ENCODE peak calls at places on chromosomes 2 and 18, in six cellular contexts. O is heart right ventricle, D is AG04449, J is GM23338, Z is tibial artery, R is RWPE1. C is an unnamed sample.

GRCh38 chr2:943821-944220 is 6.8 kb upstream of the SNTG2 start:
- DNase-seq in O (no peak), D (no peak), J (no peak), Z (no peak), R (no peak), C (no peak)

GRCh38 chr2:157426477-157426994 is 17.4 kb downstream of the CYTIP start:
- DNase-seq in O (no peak), D (no peak), J (no peak), Z (no peak), R (no peak), C (no peak)

GRCh38 chr2:170660406-170660805 is 54.7 kb upstream of the SP5 start:
- DNase-seq in O (no peak), D (peak; percentile 2), J (no peak), Z (no peak), R (no peak), C (no peak)

GRCh38 chr18:40882468-40882867 is 1072.6 kb upstream of the PIK3C3 start:
- DNase-seq in O (no peak), D (no peak), J (no peak), Z (no peak), R (no peak), C (no peak)

GRCh38 chr2:17936599-17936998 is 58.1 kb downstream of the KCNS3 start:
- DNase-seq in O (no peak), D (no peak), J (no peak), Z (no peak), R (no peak), C (no peak)

GRCh38 chr2:12270876-12271588 is 445.7 kb upstream of the TRIB2 start:
- DNase-seq in O (no peak), D (no peak), J (no peak), Z (no peak), R (no peak), C (no peak)

GRCh38 chr2:210503622-210504300 is 27.2 kb upstream of the LANCL1 start:
- DNase-seq in O (no peak), D (no peak), J (peak; percentile 3), Z (no peak), R (no peak), C (no peak)

GRCh38 chr2:235105821-235106359 is 154.1 kb downstream of the SH3BP4 start:
- DNase-seq in O (no peak), D (no peak), J (no peak), Z (no peak), R (no peak), C (no peak)

GRCh38 chr2:216151313-216152030 is 42.3 kb downstream of the XRCC5 start:
- DNase-seq in O (no peak), D (no peak), J (no peak), Z (no peak), R (no peak), C (no peak)

GRCh38 chr18:44859263-44859662 is 178.6 kb downstream of the SETBP1 start:
- DNase-seq in O (no peak), D (no peak), J (no peak), Z (no peak), R (no peak), C (peak; percentile 2)

GRCh38 chr2:29164101-29164846 is 49.1 kb downstream of the CLIP4 start:
- DNase-seq in O (no peak), D (no peak), J (no peak), Z (no peak), R (no peak), C (no peak)

DNA sequence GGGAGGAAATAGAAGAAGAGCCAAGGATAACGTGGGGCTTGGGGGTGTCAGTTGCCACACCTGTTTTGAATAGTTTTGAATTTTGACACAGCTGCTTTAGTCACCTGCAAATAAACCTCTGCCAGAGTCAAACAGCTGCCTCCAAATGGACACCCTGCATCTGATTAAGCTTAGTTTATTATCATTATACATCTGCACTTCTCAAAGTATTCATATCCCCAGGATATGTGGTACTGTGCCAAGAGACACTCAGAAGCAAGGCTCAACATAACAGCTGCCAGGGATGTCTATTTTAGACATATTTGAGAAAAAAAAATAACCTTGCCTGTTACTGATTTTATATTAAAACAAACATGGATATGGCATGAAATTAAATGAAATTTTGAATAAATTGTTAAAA is 122.5 kb upstream of the WDR75 start:
- DNase-seq in O (no peak), D (no peak), J (no peak), Z (no peak), R (no peak), C (no peak)
- TF ChIP-seq CTCF in O (no peak), D (no peak), J (no peak), Z (no peak), R (no peak), C (no peak)

GRCh38 chr2:231785413-231785812 is 832 bp upstream of the COPS7B start:
- DNase-seq in O (no peak), D (no peak), J (no peak), Z (no peak), R (no peak), C (no peak)

GRCh38 chr2:231786177-231786916 is at the start of gene COPS7B:
- DNase-seq in O (peak; percentile 77), D (no peak), J (peak; percentile 96), Z (peak; percentile 62), R (peak; percentile 68), C (peak; percentile 86)

GRCh38 chr2:231791107-231791506 is 4.9 kb downstream of the COPS7B start:
- DNase-seq in O (no peak), D (no peak), J (no peak), Z (no peak), R (no peak), C (no peak)

GRCh38 chr2:231785822-231786176 is 446 bp upstream of the COPS7B start:
- DNase-seq in O (no peak), D (no peak), J (no peak), Z (no peak), R (no peak), C (no peak)

DNA sequence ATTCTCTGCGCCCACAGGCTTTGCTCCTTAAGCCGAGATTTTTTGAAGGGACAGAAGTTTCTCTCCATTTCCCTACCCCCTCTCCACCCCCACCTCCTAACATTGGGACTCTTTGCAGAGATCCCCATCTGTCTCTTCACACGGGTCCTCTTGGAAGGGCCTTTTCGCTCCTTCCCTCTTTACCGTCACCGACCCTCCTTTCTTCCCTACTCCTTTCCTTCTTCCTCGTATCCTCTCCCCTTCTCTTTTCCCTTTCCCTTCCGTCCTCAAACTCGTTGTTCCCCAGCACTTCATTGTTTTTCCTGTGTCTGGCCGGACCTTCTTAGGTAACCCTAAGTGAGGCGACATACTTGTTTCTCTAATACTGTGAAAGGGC is 660 bp downstream of the COPS7B start:
- DNase-seq in O (no peak), D (no peak), J (no peak), Z (no peak), R (no peak), C (no peak)
- TF ChIP-seq CTCF in O (no peak), D (no peak), J (no peak), Z (no peak), R (peak; percentile 18), C (peak; percentile 1)

DNA sequence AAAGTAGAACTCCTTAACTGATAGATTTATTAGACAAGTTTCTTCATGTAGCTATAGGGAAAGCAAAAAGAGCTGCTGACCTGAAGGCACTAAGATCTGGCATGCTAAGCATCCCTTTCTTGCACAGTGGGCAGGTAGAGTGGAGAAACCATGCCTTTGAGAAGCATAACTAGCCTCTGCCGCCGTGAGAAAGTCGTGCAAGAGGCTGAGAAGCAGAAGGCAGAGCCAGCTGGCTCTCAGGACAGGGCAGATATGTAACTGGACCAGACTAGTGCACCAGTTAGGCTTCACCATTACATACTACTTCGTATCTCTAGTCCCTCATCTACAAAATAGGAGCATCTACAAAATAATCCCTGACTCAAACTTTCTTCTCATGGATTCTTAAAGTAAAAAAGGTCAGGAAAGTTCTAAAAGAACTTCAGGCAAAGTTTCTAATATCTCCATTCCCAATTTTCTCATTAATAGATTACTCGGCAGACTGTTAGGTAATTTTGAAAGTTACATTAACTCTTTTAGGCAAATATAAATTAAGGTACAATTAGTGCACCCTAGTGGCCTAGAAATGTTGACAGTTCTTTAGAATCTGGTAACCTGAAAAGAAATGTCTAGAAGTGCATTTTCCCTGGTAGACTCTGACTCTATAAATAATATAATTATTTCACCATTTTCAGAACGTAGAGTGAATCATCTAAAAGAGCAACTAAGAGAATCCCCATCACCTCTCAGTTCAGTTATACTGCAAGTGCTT is 10.3 kb downstream of the ERBB4 start:
- DNase-seq in O (peak; percentile 12), D (no peak), J (no peak), Z (no peak), R (no peak), C (no peak)
- TF ChIP-seq CTCF in O (no peak), D (no peak), J (peak; percentile 34), Z (no peak), R (no peak), C (peak; percentile 33)

DNA sequence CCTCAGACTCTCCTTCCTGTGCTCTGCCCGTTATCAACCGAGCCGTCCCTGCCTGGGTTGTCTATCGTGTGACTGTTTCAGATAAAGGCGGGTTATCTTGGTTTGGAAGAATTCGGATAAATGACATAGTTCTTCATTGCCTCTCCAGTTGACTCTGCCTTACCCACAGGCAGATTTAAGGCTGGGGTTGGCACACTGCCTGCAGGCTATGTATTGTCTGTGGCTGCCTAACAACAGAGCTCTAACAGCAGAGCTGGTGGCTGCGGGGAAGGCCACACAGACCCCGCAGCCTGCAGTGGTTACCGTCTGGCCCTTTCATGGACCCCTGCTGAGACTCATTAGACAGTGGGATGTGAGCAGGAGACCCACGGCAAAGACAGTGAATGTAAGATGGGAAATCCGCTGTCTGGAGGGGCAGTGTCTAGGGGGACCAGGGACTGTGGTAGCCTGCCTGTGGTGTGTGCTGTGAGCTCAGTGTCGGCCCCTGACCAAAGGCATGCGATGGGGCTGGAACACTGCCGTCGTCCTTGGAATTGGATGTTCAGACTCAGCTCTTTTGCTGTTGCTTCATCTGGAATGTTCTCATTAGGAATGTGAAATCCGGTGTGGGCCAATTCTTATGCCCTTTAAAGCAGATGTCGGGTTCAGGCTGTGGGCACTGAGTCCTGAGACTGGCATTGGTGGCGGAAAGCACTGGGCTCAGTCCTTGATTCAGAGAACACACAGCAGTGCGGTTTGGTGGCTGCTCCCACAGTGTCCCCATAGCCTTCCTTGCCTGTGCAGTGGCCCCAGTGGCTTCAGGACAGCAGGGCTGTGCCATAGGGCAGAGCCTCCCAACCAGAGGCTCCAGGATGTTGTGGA is 44.5 kb downstream of the SH3RF3 start:
- DNase-seq in O (peak; percentile 72), D (peak; percentile 79), J (peak; percentile 33), Z (peak; percentile 93), R (no peak), C (no peak)
- TF ChIP-seq CTCF in O (no peak), D (peak; percentile 5), J (no peak), Z (no peak), R (no peak), C (no peak)

GRCh38 chr2:16035747-16036745 is 95.7 kb downstream of the MYCN start:
- DNase-seq in O (no peak), D (no peak), J (no peak), Z (no peak), R (no peak), C (no peak)

GRCh38 chr2:16034975-16035746 is 94.8 kb downstream of the MYCN start:
- DNase-seq in O (no peak), D (no peak), J (no peak), Z (no peak), R (no peak), C (no peak)

GRCh38 chr2:16032282-16033031 is 92.1 kb downstream of the MYCN start:
- DNase-seq in O (no peak), D (no peak), J (no peak), Z (no peak), R (no peak), C (no peak)

GRCh38 chr2:16033032-16033293 is 92.6 kb downstream of the MYCN start:
- DNase-seq in O (no peak), D (no peak), J (no peak), Z (no peak), R (no peak), C (no peak)

GRCh38 chr2:16034151-16034974 is 94.0 kb downstream of the MYCN start:
- DNase-seq in O (no peak), D (no peak), J (peak; percentile 83), Z (no peak), R (no peak), C (peak; percentile 40)
- TF ChIP-seq CTCF in O (no peak), D (no peak), J (peak; percentile 64), Z (no peak), R (no peak), C (no peak)

GRCh38 chr2:193963472-193964119 is 1693.4 kb upstream of the SLC39A10 start:
- DNase-seq in O (no peak), D (no peak), J (peak; percentile 75), Z (no peak), R (peak; percentile 2), C (peak; percentile 62)
- TF ChIP-seq CTCF in O (no peak), D (peak; percentile 46), J (peak; percentile 79), Z (no peak), R (peak; percentile 63), C (peak; percentile 61)